ENCODE peak calls at places on chromosomes 12 and 14, in ten cellular contexts. One of them, this sample, is unnamed.

GRCh38 chr12:108772247-108772646 is 40.9 kb upstream of the CORO1C start:
- DNase-seq in upper lobe of right lung: no peak
- DNase-seq in ovary: no peak
- DNase-seq in ascending aorta: no peak
- DNase-seq in heart right ventricle: no peak
- DNase-seq in neuronal stem cell: no peak
- DNase-seq in right lobe of liver: no peak
- DNase-seq in left ventricle myocardium inferior: peak; percentile 44
- DNase-seq in Karpas-422: no peak
- DNase-seq in aorta: no peak
- DNase-seq in this sample: no peak

GRCh38 chr12:31005944-31006361 is 67.7 kb upstream of the DDX11 start:
- DNase-seq in heart right ventricle: no peak
- DNase-seq in neuronal stem cell: no peak
- DNase-seq in right lobe of liver: peak; percentile 40
- DNase-seq in ovary: no peak
- DNase-seq in upper lobe of right lung: peak; percentile 55
- DNase-seq in ascending aorta: no peak
- DNase-seq in left ventricle myocardium inferior: no peak
- DNase-seq in aorta: no peak
- DNase-seq in Karpas-422: no peak
- DNase-seq in this sample: no peak

GRCh38 chr12:106428379-106428778 is 70.8 kb downstream of the POLR3B start:
- DNase-seq in Karpas-422: no peak
- DNase-seq in neuronal stem cell: no peak
- DNase-seq in right lobe of liver: no peak
- DNase-seq in aorta: no peak
- DNase-seq in heart right ventricle: peak; percentile 24
- DNase-seq in ascending aorta: no peak
- DNase-seq in upper lobe of right lung: no peak
- DNase-seq in ovary: peak; percentile 30
- DNase-seq in left ventricle myocardium inferior: no peak
- DNase-seq in this sample: no peak

GRCh38 chr12:68067762-68068376 is 78.6 kb downstream of the IFNG-AS1 start:
- DNase-seq in right lobe of liver: no peak
- DNase-seq in upper lobe of right lung: no peak
- DNase-seq in ovary: no peak
- DNase-seq in left ventricle myocardium inferior: no peak
- DNase-seq in aorta: no peak
- DNase-seq in Karpas-422: peak; percentile 62
- DNase-seq in neuronal stem cell: no peak
- DNase-seq in ascending aorta: no peak
- DNase-seq in heart right ventricle: no peak
- DNase-seq in this sample: no peak

GRCh38 chr14:34593740-34594375 is 36.1 kb downstream of the SNX6 start:
- DNase-seq in neuronal stem cell: no peak
- DNase-seq in right lobe of liver: no peak
- DNase-seq in ascending aorta: peak; percentile 62
- DNase-seq in aorta: peak; percentile 31
- DNase-seq in Karpas-422: no peak
- DNase-seq in upper lobe of right lung: peak; percentile 13
- DNase-seq in heart right ventricle: no peak
- DNase-seq in left ventricle myocardium inferior: no peak
- DNase-seq in ovary: no peak
- DNase-seq in this sample: no peak

GRCh38 chr14:88802596-88802995 is 9.8 kb upstream of the EML5 start:
- DNase-seq in right lobe of liver: no peak
- DNase-seq in aorta: no peak
- DNase-seq in Karpas-422: no peak
- DNase-seq in ovary: no peak
- DNase-seq in left ventricle myocardium inferior: no peak
- DNase-seq in upper lobe of right lung: no peak
- DNase-seq in heart right ventricle: no peak
- DNase-seq in neuronal stem cell: no peak
- DNase-seq in ascending aorta: no peak
- DNase-seq in this sample: no peak

GRCh38 chr14:53055003-53055402 is 98.1 kb downstream of the DDHD1 start:
- DNase-seq in neuronal stem cell: peak; percentile 35
- DNase-seq in ovary: no peak
- DNase-seq in ascending aorta: no peak
- DNase-seq in upper lobe of right lung: no peak
- DNase-seq in heart right ventricle: no peak
- DNase-seq in aorta: no peak
- DNase-seq in left ventricle myocardium inferior: no peak
- DNase-seq in right lobe of liver: no peak
- DNase-seq in Karpas-422: peak; percentile 78
- DNase-seq in this sample: peak; percentile 30

GRCh38 chr12:68349083-68349700 is 17.0 kb upstream of the MDM1 start:
- DNase-seq in Karpas-422: no peak
- DNase-seq in ovary: no peak
- DNase-seq in ascending aorta: no peak
- DNase-seq in aorta: no peak
- DNase-seq in right lobe of liver: no peak
- DNase-seq in left ventricle myocardium inferior: no peak
- DNase-seq in upper lobe of right lung: no peak
- DNase-seq in neuronal stem cell: no peak
- DNase-seq in heart right ventricle: no peak
- DNase-seq in this sample: no peak

GRCh38 chr12:109710747-109711595 is 2.7 kb upstream of the FAM222A start:
- DNase-seq in aorta: no peak
- DNase-seq in left ventricle myocardium inferior: no peak
- DNase-seq in ascending aorta: no peak
- DNase-seq in right lobe of liver: no peak
- DNase-seq in heart right ventricle: no peak
- DNase-seq in neuronal stem cell: no peak
- DNase-seq in upper lobe of right lung: no peak
- DNase-seq in ovary: no peak
- DNase-seq in Karpas-422: no peak
- DNase-seq in this sample: no peak

GRCh38 chr12:104877107-104877705 is 80.9 kb downstream of the SLC41A2 start:
- DNase-seq in ovary: peak; percentile 37
- DNase-seq in ascending aorta: no peak
- DNase-seq in Karpas-422: peak; percentile 50
- DNase-seq in upper lobe of right lung: no peak
- DNase-seq in heart right ventricle: peak; percentile 51
- DNase-seq in aorta: no peak
- DNase-seq in right lobe of liver: no peak
- DNase-seq in left ventricle myocardium inferior: no peak
- DNase-seq in neuronal stem cell: no peak
- DNase-seq in this sample: peak; percentile 5

GRCh38 chr12:68078737-68079136 is 80.8 kb downstream of the IFNG start:
- DNase-seq in right lobe of liver: no peak
- DNase-seq in heart right ventricle: no peak
- DNase-seq in ovary: no peak
- DNase-seq in upper lobe of right lung: no peak
- DNase-seq in aorta: no peak
- DNase-seq in neuronal stem cell: no peak
- DNase-seq in ascending aorta: no peak
- DNase-seq in left ventricle myocardium inferior: no peak
- DNase-seq in Karpas-422: no peak
- DNase-seq in this sample: no peak

GRCh38 chr12:91882910-91883309 is 262.7 kb downstream of the BTG1 start:
- DNase-seq in left ventricle myocardium inferior: no peak
- DNase-seq in neuronal stem cell: no peak
- DNase-seq in aorta: no peak
- DNase-seq in right lobe of liver: no peak
- DNase-seq in upper lobe of right lung: no peak
- DNase-seq in heart right ventricle: no peak
- DNase-seq in ovary: no peak
- DNase-seq in Karpas-422: no peak
- DNase-seq in ascending aorta: no peak
- DNase-seq in this sample: no peak
- H3K27me3 ChIP-seq in left ventricle myocardium inferior: no peaks in the 10 kb centered on the region
- H3K27me3 ChIP-seq in neuronal stem cell: no peaks in the 10 kb centered on the region
- H3K27me3 ChIP-seq in aorta: no peaks in the 10 kb centered on the region
- H3K27me3 ChIP-seq in right lobe of liver: no peaks in the 10 kb centered on the region
- H3K27me3 ChIP-seq in upper lobe of right lung: no peaks in the 10 kb centered on the region
- H3K27me3 ChIP-seq in heart right ventricle: no peaks in the 10 kb centered on the region
- H3K27me3 ChIP-seq in ovary: no peaks in the 10 kb centered on the region
- H3K27me3 ChIP-seq in Karpas-422: no peaks in the 10 kb centered on the region
- H3K27me3 ChIP-seq in ascending aorta: no peaks in the 10 kb centered on the region
- H3K27me3 ChIP-seq in this sample: no peaks in the 10 kb centered on the region

GRCh38 chr12:53231859-53232640 is at the start of gene RARG:
- DNase-seq in heart right ventricle: no peak
- DNase-seq in Karpas-422: peak; percentile 59
- DNase-seq in ascending aorta: peak; percentile 87
- DNase-seq in neuronal stem cell: no peak
- DNase-seq in aorta: peak; percentile 84
- DNase-seq in right lobe of liver: peak; percentile 52
- DNase-seq in upper lobe of right lung: peak; percentile 86
- DNase-seq in left ventricle myocardium inferior: peak; percentile 60
- DNase-seq in ovary: peak; percentile 66
- DNase-seq in this sample: no peak

GRCh38 chr12:53232641-53233538 is 881 bp upstream of the RARG start:
- DNase-seq in right lobe of liver: peak; percentile 49
- DNase-seq in aorta: peak; percentile 84
- DNase-seq in neuronal stem cell: no peak
- DNase-seq in left ventricle myocardium inferior: peak; percentile 60
- DNase-seq in ascending aorta: peak; percentile 82
- DNase-seq in ovary: peak; percentile 49
- DNase-seq in Karpas-422: peak; percentile 56
- DNase-seq in heart right ventricle: no peak
- DNase-seq in upper lobe of right lung: peak; percentile 75
- DNase-seq in this sample: peak; percentile 38

GRCh38 chr12:53235164-53235563 is 3.2 kb upstream of the RARG start:
- DNase-seq in upper lobe of right lung: no peak
- DNase-seq in ascending aorta: no peak
- DNase-seq in aorta: no peak
- DNase-seq in Karpas-422: no peak
- DNase-seq in neuronal stem cell: no peak
- DNase-seq in ovary: no peak
- DNase-seq in left ventricle myocardium inferior: no peak
- DNase-seq in heart right ventricle: no peak
- DNase-seq in right lobe of liver: peak; percentile 31
- DNase-seq in this sample: no peak

GRCh38 chr12:53234236-53234635 is 2.2 kb upstream of the RARG start:
- DNase-seq in upper lobe of right lung: no peak
- DNase-seq in aorta: no peak
- DNase-seq in ascending aorta: peak; percentile 76
- DNase-seq in left ventricle myocardium inferior: peak; percentile 44
- DNase-seq in Karpas-422: no peak
- DNase-seq in ovary: no peak
- DNase-seq in neuronal stem cell: no peak
- DNase-seq in heart right ventricle: no peak
- DNase-seq in right lobe of liver: peak; percentile 51
- DNase-seq in this sample: no peak

GRCh38 chr12:53233671-53234091 is 1.7 kb upstream of the RARG start:
- DNase-seq in neuronal stem cell: no peak
- DNase-seq in heart right ventricle: no peak
- DNase-seq in aorta: no peak
- DNase-seq in left ventricle myocardium inferior: no peak
- DNase-seq in ovary: no peak
- DNase-seq in Karpas-422: no peak
- DNase-seq in upper lobe of right lung: no peak
- DNase-seq in right lobe of liver: peak; percentile 38
- DNase-seq in ascending aorta: no peak
- DNase-seq in this sample: no peak
- H3K27ac ChIP-seq in neuronal stem cell: no peak overlapping the region
- H3K27ac ChIP-seq in heart right ventricle: peak overlapping the region; percentile 70
- H3K27ac ChIP-seq in aorta: no peak overlapping the region
- H3K27ac ChIP-seq in left ventricle myocardium inferior: peak overlapping the region; percentile 27
- H3K27ac ChIP-seq in ovary: peak overlapping the region; percentile 90
- H3K27ac ChIP-seq in Karpas-422: no peak overlapping the region
- H3K27ac ChIP-seq in upper lobe of right lung: peak overlapping the region; percentile 24
- H3K27ac ChIP-seq in right lobe of liver: no peak overlapping the region
- H3K27ac ChIP-seq in ascending aorta: peak overlapping the region; percentile 87
- H3K27ac ChIP-seq in this sample: no peak overlapping the region

DNA sequence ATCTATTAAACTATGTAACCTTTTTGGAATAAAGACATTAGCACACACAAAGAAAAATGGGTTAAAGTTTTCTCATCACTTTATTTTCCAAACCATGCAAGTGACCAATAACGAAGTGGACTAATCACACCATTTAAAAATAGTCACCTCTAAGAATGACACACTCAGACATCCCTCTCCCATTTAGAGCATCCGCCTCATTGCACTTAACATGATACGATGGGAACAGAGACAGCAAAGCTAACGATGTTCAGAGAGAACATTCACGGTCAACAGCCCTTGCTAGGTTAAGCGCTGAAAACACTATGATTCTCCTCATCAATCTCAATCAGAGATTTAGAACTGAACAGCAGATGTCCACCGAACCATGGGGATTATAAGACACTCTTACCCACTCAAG is 35.8 kb downstream of the NIN start:
- DNase-seq in right lobe of liver: no peak
- DNase-seq in Karpas-422: no peak
- DNase-seq in neuronal stem cell: no peak
- DNase-seq in upper lobe of right lung: no peak
- DNase-seq in heart right ventricle: no peak
- DNase-seq in left ventricle myocardium inferior: no peak
- DNase-seq in ascending aorta: no peak
- DNase-seq in ovary: no peak
- DNase-seq in aorta: no peak
- DNase-seq in this sample: no peak
- H3K4me1 ChIP-seq in right lobe of liver: no peaks in the 10 kb centered on the region
- H3K4me1 ChIP-seq in Karpas-422: peaks cover 89% of the 10 kb centered on the region
- H3K4me1 ChIP-seq in neuronal stem cell: peaks cover 33% of the 10 kb centered on the region
- H3K4me1 ChIP-seq in upper lobe of right lung: no peaks in the 10 kb centered on the region
- H3K4me1 ChIP-seq in heart right ventricle: peaks cover 23% of the 10 kb centered on the region
- H3K4me1 ChIP-seq in left ventricle myocardium inferior: peaks cover 26% of the 10 kb centered on the region
- H3K4me1 ChIP-seq in ascending aorta: no peaks in the 10 kb centered on the region
- H3K4me1 ChIP-seq in ovary: peaks cover 4% of the 10 kb centered on the region
- H3K4me1 ChIP-seq in aorta: peaks cover 14% of the 10 kb centered on the region
- H3K4me1 ChIP-seq in this sample: peaks cover 39% of the 10 kb centered on the region

GRCh38 chr14:100673807-100674154 is 52.9 kb upstream of the DLK1 start:
- DNase-seq in aorta: no peak
- DNase-seq in upper lobe of right lung: no peak
- DNase-seq in Karpas-422: no peak
- DNase-seq in ascending aorta: no peak
- DNase-seq in neuronal stem cell: no peak
- DNase-seq in right lobe of liver: no peak
- DNase-seq in heart right ventricle: no peak
- DNase-seq in ovary: no peak
- DNase-seq in left ventricle myocardium inferior: no peak
- DNase-seq in this sample: no peak

GRCh38 chr14:100673085-100673806 is 53.4 kb upstream of the DLK1 start:
- DNase-seq in Karpas-422: no peak
- DNase-seq in ascending aorta: no peak
- DNase-seq in ovary: no peak
- DNase-seq in left ventricle myocardium inferior: no peak
- DNase-seq in upper lobe of right lung: peak; percentile 77
- DNase-seq in right lobe of liver: no peak
- DNase-seq in neuronal stem cell: no peak
- DNase-seq in aorta: no peak
- DNase-seq in heart right ventricle: no peak
- DNase-seq in this sample: no peak

GRCh38 chr14:100670017-100670974 is 56.4 kb upstream of the DLK1 start:
- DNase-seq in left ventricle myocardium inferior: no peak
- DNase-seq in ascending aorta: no peak
- DNase-seq in ovary: no peak
- DNase-seq in neuronal stem cell: no peak
- DNase-seq in upper lobe of right lung: no peak
- DNase-seq in Karpas-422: no peak
- DNase-seq in aorta: no peak
- DNase-seq in right lobe of liver: no peak
- DNase-seq in heart right ventricle: no peak
- DNase-seq in this sample: no peak

GRCh38 chr14:100671386-100671901 is 55.2 kb upstream of the DLK1 start:
- DNase-seq in right lobe of liver: no peak
- DNase-seq in Karpas-422: no peak
- DNase-seq in left ventricle myocardium inferior: no peak
- DNase-seq in upper lobe of right lung: no peak
- DNase-seq in ascending aorta: no peak
- DNase-seq in aorta: no peak
- DNase-seq in ovary: no peak
- DNase-seq in heart right ventricle: no peak
- DNase-seq in neuronal stem cell: no peak
- DNase-seq in this sample: no peak

GRCh38 chr14:100671906-100672305 is 54.8 kb upstream of the DLK1 start:
- DNase-seq in upper lobe of right lung: no peak
- DNase-seq in neuronal stem cell: no peak
- DNase-seq in aorta: no peak
- DNase-seq in ovary: no peak
- DNase-seq in right lobe of liver: no peak
- DNase-seq in Karpas-422: no peak
- DNase-seq in left ventricle myocardium inferior: no peak
- DNase-seq in heart right ventricle: no peak
- DNase-seq in ascending aorta: no peak
- DNase-seq in this sample: no peak
- H3K27me3 ChIP-seq in upper lobe of right lung: peaks cover 15% of the 10 kb centered on the region
- H3K27me3 ChIP-seq in neuronal stem cell: no peaks in the 10 kb centered on the region
- H3K27me3 ChIP-seq in aorta: no peaks in the 10 kb centered on the region
- H3K27me3 ChIP-seq in ovary: no peaks in the 10 kb centered on the region
- H3K27me3 ChIP-seq in right lobe of liver: no peaks in the 10 kb centered on the region
- H3K27me3 ChIP-seq in Karpas-422: no peaks in the 10 kb centered on the region
- H3K27me3 ChIP-seq in left ventricle myocardium inferior: peaks cover 97% of the 10 kb centered on the region
- H3K27me3 ChIP-seq in heart right ventricle: no peaks in the 10 kb centered on the region
- H3K27me3 ChIP-seq in ascending aorta: no peaks in the 10 kb centered on the region
- H3K27me3 ChIP-seq in this sample: no peaks in the 10 kb centered on the region

This sample was measured in naive thymus-derived CD4-positive, alpha-beta T cell.